ENCODE peak calls at places on chromosomes 12 and 14, in seven cellular contexts. I, B, L, O, R, U and S are unnamed samples.

GRCh38 chr12:10716704-10717315 is 6.3 kb downstream of the YBX3 start:
- DNase-seq in I (peak; percentile 1), B (no peak), L (peak; percentile 72), O (peak; percentile 87), R (peak; percentile 58), U (no peak), S (peak; percentile 78)

GRCh38 chr12:2179953-2180736 is 127.4 kb downstream of the CACNA1C start:
- DNase-seq in I (no peak), B (no peak), L (peak; percentile 87), O (peak; percentile 91), R (no peak), U (peak; percentile 75), S (peak; percentile 73)

GRCh38 chr14:69288001-69288771 is 28.2 kb downstream of the GALNT16 start:
- DNase-seq in I (no peak), B (no peak), L (peak; percentile 75), O (peak; percentile 68), R (peak; percentile 23), U (no peak), S (peak; percentile 64)

GRCh38 chr12:111447571-111448265 is 42.0 kb downstream of the SH2B3 start:
- DNase-seq in I (no peak), B (no peak), L (no peak), O (no peak), R (no peak), U (no peak), S (no peak)

GRCh38 chr14:50225067-50225973 is 6.1 kb downstream of the SOS2 start:
- DNase-seq in I (no peak), B (no peak), L (peak; percentile 70), O (no peak), R (no peak), U (no peak), S (no peak)

GRCh38 chr12:126404293-126404851 is 1339.1 kb downstream of the AACS start:
- DNase-seq in I (no peak), B (no peak), L (peak; percentile 10), O (no peak), R (no peak), U (no peak), S (no peak)

GRCh38 chr12:70185301-70185700 is 57.9 kb upstream of the CNOT2 start:
- DNase-seq in I (no peak), B (no peak), L (no peak), O (no peak), R (no peak), U (no peak), S (no peak)

GRCh38 chr12:50509009-50509663 is 4.4 kb downstream of the DIP2B start:
- DNase-seq in I (no peak), B (no peak), L (no peak), O (no peak), R (no peak), U (no peak), S (no peak)

GRCh38 chr12:120236124-120236398 is 29.5 kb downstream of the PXN start:
- DNase-seq in I (no peak), B (no peak), L (no peak), O (no peak), R (no peak), U (no peak), S (no peak)

GRCh38 chr12:13887774-13888388 is 93.5 kb downstream of the GRIN2B start:
- DNase-seq in I (no peak), B (no peak), L (no peak), O (no peak), R (no peak), U (no peak), S (no peak)

GRCh38 chr12:3040663-3041544 is 36.3 kb upstream of the TSPAN9 start:
- DNase-seq in I (no peak), B (no peak), L (no peak), O (peak; percentile 27), R (no peak), U (no peak), S (no peak)

GRCh38 chr12:14416658-14417057 is 51.2 kb downstream of the ATF7IP start:
- DNase-seq in I (no peak), B (no peak), L (peak; percentile 48), O (no peak), R (peak; percentile 41), U (no peak), S (no peak)

GRCh38 chr12:3035815-3036702 is 41.1 kb upstream of the TSPAN9 start:
- DNase-seq in I (no peak), B (no peak), L (no peak), O (peak; percentile 14), R (no peak), U (peak; percentile 48), S (no peak)

GRCh38 chr12:119375619-119376018 is 41.1 kb downstream of the CCDC60 start:
- DNase-seq in I (no peak), B (no peak), L (no peak), O (no peak), R (no peak), U (no peak), S (no peak)

GRCh38 chr12:116397148-116397547 is 119.7 kb upstream of the MED13L start:
- DNase-seq in I (no peak), B (no peak), L (no peak), O (no peak), R (no peak), U (no peak), S (no peak)

GRCh38 chr12:120094485-120094884 is 22.1 kb downstream of the RAB35 start:
- DNase-seq in I (no peak), B (no peak), L (no peak), O (no peak), R (no peak), U (no peak), S (no peak)

GRCh38 chr12:121009744-121010143 is 6.5 kb downstream of the C12orf43 start:
- DNase-seq in I (no peak), B (no peak), L (no peak), O (no peak), R (no peak), U (no peak), S (no peak)

GRCh38 chr12:1509703-1510395 is 84.5 kb downstream of the FBXL14 start:
- DNase-seq in I (no peak), B (no peak), L (no peak), O (no peak), R (no peak), U (no peak), S (no peak)

GRCh38 chr12:64672925-64673409 is 62.7 kb downstream of the RASSF3 start:
- DNase-seq in I (no peak), B (no peak), L (no peak), O (peak; percentile 71), R (peak; percentile 39), U (no peak), S (peak; percentile 85)

GRCh38 chr14:36238666-36239363 is 62.3 kb upstream of the PTCSC3 start:
- DNase-seq in I (no peak), B (no peak), L (no peak), O (no peak), R (no peak), U (no peak), S (no peak)

GRCh38 chr14:104971447-104972240 is 6.5 kb downstream of the AHNAK2 start:
- DNase-seq in I (no peak), B (no peak), L (no peak), O (peak; percentile 27), R (no peak), U (no peak), S (peak; percentile 39)

GRCh38 chr12:2082321-2082720 is 29.5 kb downstream of the CACNA1C start:
- DNase-seq in I (no peak), B (no peak), L (no peak), O (no peak), R (no peak), U (no peak), S (no peak)

GRCh38 chr12:53468286-53468685 is 16.4 kb downstream of the PCBP2 start:
- DNase-seq in I (no peak), B (no peak), L (no peak), O (no peak), R (no peak), U (no peak), S (no peak)

GRCh38 chr12:5965950-5966383 is 20.9 kb upstream of the ANO2 start:
- DNase-seq in I (no peak), B (peak; percentile 70), L (no peak), O (no peak), R (peak; percentile 79), U (no peak), S (no peak)

GRCh38 chr12:1618489-1618888 is 10.5 kb upstream of the WNT5B start:
- DNase-seq in I (no peak), B (no peak), L (no peak), O (no peak), R (no peak), U (no peak), S (no peak)

GRCh38 chr12:81758421-81759214 is 532 bp downstream of the PPFIA2 start:
- DNase-seq in I (no peak), B (peak; percentile 21), L (no peak), O (peak; percentile 39), R (peak; percentile 28), U (peak; percentile 50), S (no peak)

GRCh38 chr14:20434701-20435453 is 1.1 kb downstream of the KLHL33 start:
- DNase-seq in I (no peak), B (no peak), L (no peak), O (peak; percentile 66), R (peak; percentile 7), U (peak; percentile 34), S (peak; percentile 83)

GRCh38 chr14:57317248-57317833 is 48.6 kb downstream of the AP5M1 start:
- DNase-seq in I (no peak), B (peak; percentile 55), L (peak; percentile 45), O (peak; percentile 45), R (peak; percentile 80), U (peak; percentile 15), S (peak; percentile 55)